ENCODE peak calls at places on chromosomes 13 and 19, in six cellular contexts. One of them, this sample, is unnamed.

GRCh38 chr13:24737042-24737441 is 26.9 kb upstream of the RNF17 start:
- DNase-seq in upper lobe of right lung: no peak
- DNase-seq in NCI-H2227 treated with DMSO at 0.1 percent for 48 hours: no peak
- DNase-seq in HEK293T: no peak
- DNase-seq in osteoblast: no peak
- DNase-seq in pancreas: no peak
- DNase-seq in this sample: no peak

GRCh38 chr19:58361900-58362271 is 665 bp downstream of the ZNF497 start:
- DNase-seq in NCI-H2227 treated with DMSO at 0.1 percent for 48 hours: peak
- DNase-seq in osteoblast: peak
- DNase-seq in HEK293T: peak
- DNase-seq in pancreas: peak
- DNase-seq in upper lobe of right lung: peak
- DNase-seq in this sample: no peak

GRCh38 chr13:29162638-29163037 is 342.5 kb downstream of the MTUS2 start:
- DNase-seq in pancreas: no peak
- DNase-seq in upper lobe of right lung: no peak
- DNase-seq in osteoblast: no peak
- DNase-seq in HEK293T: no peak
- DNase-seq in NCI-H2227 treated with DMSO at 0.1 percent for 48 hours: no peak
- DNase-seq in this sample: peak

GRCh38 chr13:37198629-37199028 is 93.2 kb upstream of the CSNK1A1L start:
- DNase-seq in pancreas: no peak
- DNase-seq in osteoblast: no peak
- DNase-seq in upper lobe of right lung: no peak
- DNase-seq in HEK293T: no peak
- DNase-seq in NCI-H2227 treated with DMSO at 0.1 percent for 48 hours: no peak
- DNase-seq in this sample: no peak

GRCh38 chr13:66076417-66076816 is 1153.7 kb downstream of the PCDH9 start:
- DNase-seq in HEK293T: no peak
- DNase-seq in NCI-H2227 treated with DMSO at 0.1 percent for 48 hours: no peak
- DNase-seq in upper lobe of right lung: no peak
- DNase-seq in pancreas: no peak
- DNase-seq in osteoblast: peak
- DNase-seq in this sample: peak

GRCh38 chr19:15769586-15769985 is 17.9 kb upstream of the OR10H5 start:
- DNase-seq in HEK293T: no peak
- DNase-seq in pancreas: no peak
- DNase-seq in NCI-H2227 treated with DMSO at 0.1 percent for 48 hours: no peak
- DNase-seq in upper lobe of right lung: no peak
- DNase-seq in osteoblast: no peak
- DNase-seq in this sample: peak

GRCh38 chr13:19681517-19681916 is 48.1 kb downstream of the MPHOSPH8 start:
- DNase-seq in upper lobe of right lung: no peak
- DNase-seq in pancreas: no peak
- DNase-seq in osteoblast: no peak
- DNase-seq in NCI-H2227 treated with DMSO at 0.1 percent for 48 hours: no peak
- DNase-seq in HEK293T: no peak
- DNase-seq in this sample: no peak

GRCh38 chr19:31127132-31127967 is 221.9 kb downstream of the TSHZ3 start:
- DNase-seq in pancreas: no peak
- DNase-seq in NCI-H2227 treated with DMSO at 0.1 percent for 48 hours: no peak
- DNase-seq in osteoblast: peak
- DNase-seq in upper lobe of right lung: no peak
- DNase-seq in HEK293T: no peak
- DNase-seq in this sample: no peak

GRCh38 chr19:54464624-54465266 is 1.2 kb upstream of the LENG9 start:
- DNase-seq in upper lobe of right lung: peak
- DNase-seq in HEK293T: peak
- DNase-seq in NCI-H2227 treated with DMSO at 0.1 percent for 48 hours: peak
- DNase-seq in pancreas: peak
- DNase-seq in osteoblast: peak
- DNase-seq in this sample: peak

GRCh38 chr19:48962849-48963165 is 2.3 kb upstream of the FTL start:
- DNase-seq in upper lobe of right lung: no peak
- DNase-seq in osteoblast: peak
- DNase-seq in HEK293T: no peak
- DNase-seq in pancreas: no peak
- DNase-seq in NCI-H2227 treated with DMSO at 0.1 percent for 48 hours: no peak
- DNase-seq in this sample: no peak

GRCh38 chr13:106566682-106567420 is 1.1 kb downstream of the ARGLU1 start:
- DNase-seq in upper lobe of right lung: peak
- DNase-seq in NCI-H2227 treated with DMSO at 0.1 percent for 48 hours: peak
- DNase-seq in osteoblast: peak
- DNase-seq in HEK293T: peak
- DNase-seq in pancreas: no peak
- DNase-seq in this sample: peak

GRCh38 chr13:44051405-44051804 is 171.7 kb downstream of the LACC1 start:
- DNase-seq in HEK293T: no peak
- DNase-seq in pancreas: no peak
- DNase-seq in osteoblast: no peak
- DNase-seq in NCI-H2227 treated with DMSO at 0.1 percent for 48 hours: no peak
- DNase-seq in upper lobe of right lung: no peak
- DNase-seq in this sample: no peak

GRCh38 chr13:51118809-51119431 is 7.8 kb upstream of the C13orf42 start:
- DNase-seq in osteoblast: peak
- DNase-seq in upper lobe of right lung: no peak
- DNase-seq in pancreas: no peak
- DNase-seq in HEK293T: no peak
- DNase-seq in NCI-H2227 treated with DMSO at 0.1 percent for 48 hours: no peak
- DNase-seq in this sample: no peak

GRCh38 chr19:3270908-3271307 is 46.4 kb downstream of the CELF5 start:
- DNase-seq in HEK293T: peak
- DNase-seq in upper lobe of right lung: no peak
- DNase-seq in NCI-H2227 treated with DMSO at 0.1 percent for 48 hours: peak
- DNase-seq in pancreas: no peak
- DNase-seq in osteoblast: peak
- DNase-seq in this sample: peak

GRCh38 chr13:43730642-43731041 is 56.1 kb downstream of the ENOX1 start:
- DNase-seq in HEK293T: no peak
- DNase-seq in NCI-H2227 treated with DMSO at 0.1 percent for 48 hours: no peak
- DNase-seq in pancreas: no peak
- DNase-seq in upper lobe of right lung: no peak
- DNase-seq in osteoblast: peak
- DNase-seq in this sample: no peak

GRCh38 chr13:54373211-54373610 is 1344.6 kb downstream of the OLFM4 start:
- DNase-seq in pancreas: no peak
- DNase-seq in upper lobe of right lung: no peak
- DNase-seq in NCI-H2227 treated with DMSO at 0.1 percent for 48 hours: no peak
- DNase-seq in osteoblast: no peak
- DNase-seq in HEK293T: no peak
- DNase-seq in this sample: no peak

GRCh38 chr19:55493650-55494171 is 5.5 kb downstream of the SSC5D start:
- DNase-seq in pancreas: no peak
- DNase-seq in NCI-H2227 treated with DMSO at 0.1 percent for 48 hours: no peak
- DNase-seq in upper lobe of right lung: no peak
- DNase-seq in osteoblast: peak
- DNase-seq in HEK293T: no peak
- DNase-seq in this sample: no peak

GRCh38 chr13:19818223-19818842 is 35.6 kb upstream of the PSPC1 start:
- DNase-seq in upper lobe of right lung: peak
- DNase-seq in osteoblast: peak
- DNase-seq in HEK293T: peak
- DNase-seq in NCI-H2227 treated with DMSO at 0.1 percent for 48 hours: no peak
- DNase-seq in pancreas: peak
- DNase-seq in this sample: no peak

GRCh38 chr13:47175172-47175806 is 278.4 kb upstream of the HTR2A start:
- DNase-seq in pancreas: no peak
- DNase-seq in HEK293T: no peak
- DNase-seq in osteoblast: no peak
- DNase-seq in upper lobe of right lung: no peak
- DNase-seq in NCI-H2227 treated with DMSO at 0.1 percent for 48 hours: no peak
- DNase-seq in this sample: peak

GRCh38 chr19:18796239-18796638 is 5.1 kb upstream of the COMP start:
- DNase-seq in pancreas: no peak
- DNase-seq in NCI-H2227 treated with DMSO at 0.1 percent for 48 hours: no peak
- DNase-seq in upper lobe of right lung: no peak
- DNase-seq in HEK293T: no peak
- DNase-seq in osteoblast: peak
- DNase-seq in this sample: no peak

GRCh38 chr19:35797663-35798062 is 15.0 kb downstream of the PRODH2 start:
- DNase-seq in pancreas: peak
- DNase-seq in osteoblast: peak
- DNase-seq in HEK293T: no peak
- DNase-seq in NCI-H2227 treated with DMSO at 0.1 percent for 48 hours: no peak
- DNase-seq in upper lobe of right lung: peak
- DNase-seq in this sample: no peak

GRCh38 chr19:10086904-10087256 is 763 bp downstream of the SHFL start:
- DNase-seq in osteoblast: peak
- DNase-seq in NCI-H2227 treated with DMSO at 0.1 percent for 48 hours: no peak
- DNase-seq in upper lobe of right lung: no peak
- DNase-seq in pancreas: peak
- DNase-seq in HEK293T: no peak
- DNase-seq in this sample: no peak

GRCh38 chr19:50380767-50381166 is 3.4 kb upstream of the POLD1 start:
- DNase-seq in HEK293T: no peak
- DNase-seq in pancreas: no peak
- DNase-seq in osteoblast: no peak
- DNase-seq in NCI-H2227 treated with DMSO at 0.1 percent for 48 hours: no peak
- DNase-seq in upper lobe of right lung: peak
- DNase-seq in this sample: no peak

GRCh38 chr19:40962460-40962961 is 28.6 kb upstream of the CYP2B6 start:
- DNase-seq in NCI-H2227 treated with DMSO at 0.1 percent for 48 hours: no peak
- DNase-seq in pancreas: no peak
- DNase-seq in HEK293T: no peak
- DNase-seq in osteoblast: peak
- DNase-seq in upper lobe of right lung: no peak
- DNase-seq in this sample: no peak

GRCh38 chr13:79512950-79513349 is 32.0 kb downstream of the NDFIP2 start:
- DNase-seq in osteoblast: no peak
- DNase-seq in HEK293T: no peak
- DNase-seq in pancreas: peak
- DNase-seq in upper lobe of right lung: no peak
- DNase-seq in NCI-H2227 treated with DMSO at 0.1 percent for 48 hours: no peak
- DNase-seq in this sample: no peak

GRCh38 chr19:45994989-45995714 is at the start of gene CCDC61:
- DNase-seq in upper lobe of right lung: peak
- DNase-seq in osteoblast: peak
- DNase-seq in HEK293T: peak
- DNase-seq in pancreas: peak
- DNase-seq in NCI-H2227 treated with DMSO at 0.1 percent for 48 hours: peak
- DNase-seq in this sample: peak

GRCh38 chr13:68048802-68049359 is 818.7 kb upstream of the PCDH9 start:
- DNase-seq in pancreas: no peak
- DNase-seq in osteoblast: no peak
- DNase-seq in upper lobe of right lung: no peak
- DNase-seq in NCI-H2227 treated with DMSO at 0.1 percent for 48 hours: no peak
- DNase-seq in HEK293T: no peak
- DNase-seq in this sample: no peak

GRCh38 chr13:47291116-47291656 is 394.3 kb upstream of the HTR2A start:
- DNase-seq in upper lobe of right lung: no peak
- DNase-seq in HEK293T: no peak
- DNase-seq in NCI-H2227 treated with DMSO at 0.1 percent for 48 hours: no peak
- DNase-seq in osteoblast: no peak
- DNase-seq in pancreas: no peak
- DNase-seq in this sample: no peak

GRCh38 chr13:106028916-106029315 is 506.5 kb downstream of the EFNB2 start:
- DNase-seq in osteoblast: no peak
- DNase-seq in upper lobe of right lung: no peak
- DNase-seq in HEK293T: no peak
- DNase-seq in NCI-H2227 treated with DMSO at 0.1 percent for 48 hours: no peak
- DNase-seq in pancreas: no peak
- DNase-seq in this sample: no peak

GRCh38 chr19:35757231-35757748 is 461 bp upstream of the HSPB6 start:
- DNase-seq in NCI-H2227 treated with DMSO at 0.1 percent for 48 hours: no peak
- DNase-seq in HEK293T: peak
- DNase-seq in upper lobe of right lung: peak
- DNase-seq in osteoblast: peak
- DNase-seq in pancreas: no peak
- DNase-seq in this sample: no peak

GRCh38 chr19:3954107-3954506 is 16.8 kb downstream of the DAPK3 start:
- DNase-seq in osteoblast: peak
- DNase-seq in NCI-H2227 treated with DMSO at 0.1 percent for 48 hours: no peak
- DNase-seq in upper lobe of right lung: no peak
- DNase-seq in pancreas: peak
- DNase-seq in HEK293T: no peak
- DNase-seq in this sample: no peak

GRCh38 chr13:51977606-51978005 is 33.6 kb downstream of the ATP7B start:
- DNase-seq in HEK293T: no peak
- DNase-seq in pancreas: no peak
- DNase-seq in osteoblast: no peak
- DNase-seq in NCI-H2227 treated with DMSO at 0.1 percent for 48 hours: no peak
- DNase-seq in upper lobe of right lung: no peak
- DNase-seq in this sample: no peak

GRCh38 chr13:36030670-36031331 is 100.4 kb downstream of the DCLK1 start:
- DNase-seq in NCI-H2227 treated with DMSO at 0.1 percent for 48 hours: no peak
- DNase-seq in HEK293T: no peak
- DNase-seq in pancreas: no peak
- DNase-seq in osteoblast: no peak
- DNase-seq in upper lobe of right lung: no peak
- DNase-seq in this sample: no peak

GRCh38 chr13:19836472-19836871 is 27.0 kb downstream of the ZMYM5 start:
- DNase-seq in osteoblast: no peak
- DNase-seq in HEK293T: no peak
- DNase-seq in pancreas: no peak
- DNase-seq in upper lobe of right lung: no peak
- DNase-seq in NCI-H2227 treated with DMSO at 0.1 percent for 48 hours: no peak
- DNase-seq in this sample: peak

GRCh38 chr13:78197231-78197630 is 278.6 kb upstream of the EDNRB start:
- DNase-seq in NCI-H2227 treated with DMSO at 0.1 percent for 48 hours: no peak
- DNase-seq in upper lobe of right lung: no peak
- DNase-seq in HEK293T: no peak
- DNase-seq in osteoblast: no peak
- DNase-seq in pancreas: no peak
- DNase-seq in this sample: no peak

GRCh38 chr13:49563513-49563912 is 21.8 kb downstream of the RCBTB1 start:
- DNase-seq in osteoblast: no peak
- DNase-seq in pancreas: no peak
- DNase-seq in HEK293T: no peak
- DNase-seq in upper lobe of right lung: no peak
- DNase-seq in NCI-H2227 treated with DMSO at 0.1 percent for 48 hours: no peak
- DNase-seq in this sample: peak

GRCh38 chr13:99941911-99942310 is 29.7 kb downstream of the ZIC5 start:
- DNase-seq in NCI-H2227 treated with DMSO at 0.1 percent for 48 hours: no peak
- DNase-seq in upper lobe of right lung: no peak
- DNase-seq in pancreas: no peak
- DNase-seq in osteoblast: no peak
- DNase-seq in HEK293T: no peak
- DNase-seq in this sample: no peak

GRCh38 chr13:29969286-29969685 is 118.9 kb upstream of the UBL3 start:
- DNase-seq in upper lobe of right lung: no peak
- DNase-seq in osteoblast: peak
- DNase-seq in pancreas: no peak
- DNase-seq in HEK293T: no peak
- DNase-seq in NCI-H2227 treated with DMSO at 0.1 percent for 48 hours: no peak
- DNase-seq in this sample: no peak

GRCh38 chr19:30609656-30610270 is 237.6 kb downstream of the ZNF536 start:
- DNase-seq in upper lobe of right lung: no peak
- DNase-seq in osteoblast: no peak
- DNase-seq in pancreas: no peak
- DNase-seq in HEK293T: no peak
- DNase-seq in NCI-H2227 treated with DMSO at 0.1 percent for 48 hours: no peak
- DNase-seq in this sample: no peak